ENCODE peak calls at places on chromosomes 1 and 21, in eight cellular contexts. One of them, this sample, is unnamed.

GRCh38 chr1:27343639-27344025 is 1.8 kb downstream of the SYTL1 start:
- DNase-seq in astrocyte of the spinal cord: no peak
- DNase-seq in adipocyte: no peak
- DNase-seq in CD8-positive, alpha-beta memory T cell: no peak
- DNase-seq in left lung: no peak
- DNase-seq in ovary: no peak
- DNase-seq in CD8-positive, alpha-beta T cell: no peak
- DNase-seq in left ventricle myocardium inferior: no peak
- DNase-seq in this sample: no peak

GRCh38 chr1:202807367-202807925 is 775 bp downstream of the KDM5B start:
- DNase-seq in left ventricle myocardium inferior: peak
- DNase-seq in CD8-positive, alpha-beta T cell: peak
- DNase-seq in left lung: peak
- DNase-seq in adipocyte: peak
- DNase-seq in CD8-positive, alpha-beta memory T cell: peak
- DNase-seq in astrocyte of the spinal cord: peak
- DNase-seq in ovary: peak
- DNase-seq in this sample: no peak

GRCh38 chr21:42706765-42707164 is 53.3 kb downstream of the PDE9A start:
- DNase-seq in adipocyte: no peak
- DNase-seq in left ventricle myocardium inferior: no peak
- DNase-seq in CD8-positive, alpha-beta memory T cell: no peak
- DNase-seq in ovary: no peak
- DNase-seq in left lung: no peak
- DNase-seq in CD8-positive, alpha-beta T cell: no peak
- DNase-seq in astrocyte of the spinal cord: no peak
- DNase-seq in this sample: no peak

GRCh38 chr1:154170547-154171221 is 15.8 kb upstream of the NUP210L start:
- DNase-seq in adipocyte: no peak
- DNase-seq in left lung: no peak
- DNase-seq in ovary: no peak
- DNase-seq in left ventricle myocardium inferior: no peak
- DNase-seq in CD8-positive, alpha-beta memory T cell: no peak
- DNase-seq in astrocyte of the spinal cord: no peak
- DNase-seq in CD8-positive, alpha-beta T cell: no peak
- DNase-seq in this sample: no peak

GRCh38 chr21:34693192-34693810 is 24.5 kb downstream of the CLIC6 start:
- DNase-seq in astrocyte of the spinal cord: peak
- DNase-seq in left lung: no peak
- DNase-seq in CD8-positive, alpha-beta T cell: peak
- DNase-seq in left ventricle myocardium inferior: no peak
- DNase-seq in ovary: no peak
- DNase-seq in CD8-positive, alpha-beta memory T cell: peak
- DNase-seq in adipocyte: peak
- DNase-seq in this sample: peak

GRCh38 chr1:230170153-230170547 is 103.1 kb downstream of the GALNT2 start:
- DNase-seq in astrocyte of the spinal cord: no peak
- DNase-seq in CD8-positive, alpha-beta memory T cell: no peak
- DNase-seq in adipocyte: no peak
- DNase-seq in left ventricle myocardium inferior: no peak
- DNase-seq in CD8-positive, alpha-beta T cell: no peak
- DNase-seq in ovary: no peak
- DNase-seq in left lung: no peak
- DNase-seq in this sample: no peak

GRCh38 chr1:3923378-3924185 is 23.5 kb upstream of the C1orf174 start:
- DNase-seq in left ventricle myocardium inferior: no peak
- DNase-seq in ovary: no peak
- DNase-seq in left lung: no peak
- DNase-seq in astrocyte of the spinal cord: no peak
- DNase-seq in CD8-positive, alpha-beta memory T cell: no peak
- DNase-seq in adipocyte: no peak
- DNase-seq in CD8-positive, alpha-beta T cell: no peak
- DNase-seq in this sample: no peak

GRCh38 chr1:58204284-58204683 is 342.2 kb downstream of the OMA1 start:
- DNase-seq in left lung: no peak
- DNase-seq in astrocyte of the spinal cord: no peak
- DNase-seq in left ventricle myocardium inferior: no peak
- DNase-seq in CD8-positive, alpha-beta memory T cell: no peak
- DNase-seq in ovary: no peak
- DNase-seq in CD8-positive, alpha-beta T cell: no peak
- DNase-seq in adipocyte: no peak
- DNase-seq in this sample: no peak

GRCh38 chr1:30786264-30786991 is 28.9 kb upstream of the LAPTM5 start:
- DNase-seq in ovary: no peak
- DNase-seq in astrocyte of the spinal cord: no peak
- DNase-seq in CD8-positive, alpha-beta memory T cell: no peak
- DNase-seq in left lung: no peak
- DNase-seq in adipocyte: no peak
- DNase-seq in left ventricle myocardium inferior: peak
- DNase-seq in CD8-positive, alpha-beta T cell: no peak
- DNase-seq in this sample: no peak

DNA sequence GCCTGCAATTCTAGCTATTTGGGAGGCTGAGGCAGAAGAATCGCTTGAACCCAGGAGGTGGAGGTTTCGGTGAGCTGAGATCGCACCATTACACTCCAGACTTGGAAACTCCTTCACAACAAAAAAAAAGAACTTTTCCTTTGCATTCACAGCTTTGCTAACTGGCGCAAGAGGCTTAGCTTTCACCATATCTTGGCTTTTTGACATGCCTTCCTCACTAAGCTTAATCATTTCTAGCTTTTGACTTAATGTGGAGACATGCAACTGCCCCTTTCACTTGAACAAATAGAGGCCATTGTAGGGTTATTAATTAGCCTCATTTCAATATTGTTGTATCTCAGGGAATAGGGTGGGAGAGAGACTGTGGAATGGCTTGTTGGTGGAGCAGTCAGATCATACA is 8.7 kb downstream of the KPNA6 start:
- DNase-seq in left ventricle myocardium inferior: no peak
- DNase-seq in left lung: no peak
- DNase-seq in CD8-positive, alpha-beta T cell: no peak
- DNase-seq in ovary: no peak
- DNase-seq in adipocyte: peak
- DNase-seq in astrocyte of the spinal cord: no peak
- DNase-seq in CD8-positive, alpha-beta memory T cell: no peak
- DNase-seq in this sample: no peak
- H3K4me3 ChIP-seq in left ventricle myocardium inferior: no peak
- H3K4me3 ChIP-seq in left lung: no peak
- H3K4me3 ChIP-seq in CD8-positive, alpha-beta T cell: no peak
- H3K4me3 ChIP-seq in ovary: no peak
- H3K4me3 ChIP-seq in adipocyte: peak
- H3K4me3 ChIP-seq in astrocyte of the spinal cord: no peak
- H3K4me3 ChIP-seq in CD8-positive, alpha-beta memory T cell: no peak
- H3K4me3 ChIP-seq in this sample: no peak

GRCh38 chr1:56543783-56544612 is 35.4 kb downstream of the PLPP3 start:
- DNase-seq in CD8-positive, alpha-beta T cell: no peak
- DNase-seq in CD8-positive, alpha-beta memory T cell: no peak
- DNase-seq in ovary: no peak
- DNase-seq in adipocyte: no peak
- DNase-seq in left lung: no peak
- DNase-seq in astrocyte of the spinal cord: no peak
- DNase-seq in left ventricle myocardium inferior: no peak
- DNase-seq in this sample: no peak

GRCh38 chr1:56542651-56543050 is 36.7 kb downstream of the PLPP3 start:
- DNase-seq in astrocyte of the spinal cord: no peak
- DNase-seq in CD8-positive, alpha-beta T cell: no peak
- DNase-seq in adipocyte: no peak
- DNase-seq in ovary: no peak
- DNase-seq in CD8-positive, alpha-beta memory T cell: no peak
- DNase-seq in left lung: no peak
- DNase-seq in left ventricle myocardium inferior: no peak
- DNase-seq in this sample: no peak

GRCh38 chr1:56540467-56540866 is 38.9 kb downstream of the PLPP3 start:
- DNase-seq in astrocyte of the spinal cord: no peak
- DNase-seq in CD8-positive, alpha-beta memory T cell: no peak
- DNase-seq in ovary: no peak
- DNase-seq in CD8-positive, alpha-beta T cell: no peak
- DNase-seq in left lung: no peak
- DNase-seq in adipocyte: no peak
- DNase-seq in left ventricle myocardium inferior: no peak
- DNase-seq in this sample: no peak

GRCh38 chr1:56539403-56539802 is 40.0 kb downstream of the PLPP3 start:
- DNase-seq in CD8-positive, alpha-beta T cell: no peak
- DNase-seq in ovary: no peak
- DNase-seq in left ventricle myocardium inferior: no peak
- DNase-seq in adipocyte: no peak
- DNase-seq in astrocyte of the spinal cord: no peak
- DNase-seq in left lung: no peak
- DNase-seq in CD8-positive, alpha-beta memory T cell: no peak
- DNase-seq in this sample: no peak

GRCh38 chr1:56541408-56541807 is 38.0 kb downstream of the PLPP3 start:
- DNase-seq in ovary: no peak
- DNase-seq in left lung: no peak
- DNase-seq in CD8-positive, alpha-beta T cell: no peak
- DNase-seq in adipocyte: no peak
- DNase-seq in CD8-positive, alpha-beta memory T cell: no peak
- DNase-seq in left ventricle myocardium inferior: no peak
- DNase-seq in astrocyte of the spinal cord: no peak
- DNase-seq in this sample: no peak
- H3K4me3 ChIP-seq in ovary: no peak
- H3K4me3 ChIP-seq in left lung: no peak
- H3K4me3 ChIP-seq in CD8-positive, alpha-beta T cell: no peak
- H3K4me3 ChIP-seq in adipocyte: no peak
- H3K4me3 ChIP-seq in CD8-positive, alpha-beta memory T cell: no peak
- H3K4me3 ChIP-seq in left ventricle myocardium inferior: no peak
- H3K4me3 ChIP-seq in astrocyte of the spinal cord: no peak
- H3K4me3 ChIP-seq in this sample: no peak

DNA sequence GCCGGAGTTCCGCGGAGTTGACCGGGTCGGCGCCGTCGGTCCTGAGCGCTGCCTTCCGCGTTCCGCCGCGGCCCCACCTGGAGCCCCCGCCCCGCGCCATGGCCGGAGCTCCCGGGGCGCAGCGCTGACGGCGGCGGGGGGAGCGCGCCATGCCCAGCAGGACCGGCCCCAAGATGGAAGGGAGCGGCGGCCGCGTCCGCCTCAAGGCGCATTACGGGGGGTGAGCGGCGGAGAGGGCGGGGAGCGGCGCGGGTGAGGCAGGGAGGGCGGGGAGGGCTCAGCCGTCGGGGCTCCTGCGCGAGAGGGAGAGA is 226 bp downstream of the PRKCZ start:
- DNase-seq in left ventricle myocardium inferior: no peak
- DNase-seq in astrocyte of the spinal cord: no peak
- DNase-seq in left lung: no peak
- DNase-seq in adipocyte: no peak
- DNase-seq in ovary: no peak
- DNase-seq in CD8-positive, alpha-beta memory T cell: no peak
- DNase-seq in CD8-positive, alpha-beta T cell: no peak
- DNase-seq in this sample: no peak
- H3K4me3 ChIP-seq in left ventricle myocardium inferior: peak
- H3K4me3 ChIP-seq in astrocyte of the spinal cord: no peak
- H3K4me3 ChIP-seq in left lung: peak
- H3K4me3 ChIP-seq in adipocyte: no peak
- H3K4me3 ChIP-seq in ovary: peak
- H3K4me3 ChIP-seq in CD8-positive, alpha-beta memory T cell: no peak
- H3K4me3 ChIP-seq in CD8-positive, alpha-beta T cell: peak
- H3K4me3 ChIP-seq in this sample: no peak

GRCh38 chr1:64251971-64252370 is 48.5 kb downstream of the UBE2U start:
- DNase-seq in left ventricle myocardium inferior: no peak
- DNase-seq in astrocyte of the spinal cord: no peak
- DNase-seq in left lung: no peak
- DNase-seq in ovary: no peak
- DNase-seq in CD8-positive, alpha-beta memory T cell: no peak
- DNase-seq in CD8-positive, alpha-beta T cell: no peak
- DNase-seq in adipocyte: no peak
- DNase-seq in this sample: no peak

GRCh38 chr1:64245495-64245894 is 42.1 kb downstream of the UBE2U start:
- DNase-seq in astrocyte of the spinal cord: no peak
- DNase-seq in adipocyte: no peak
- DNase-seq in left ventricle myocardium inferior: no peak
- DNase-seq in CD8-positive, alpha-beta T cell: no peak
- DNase-seq in CD8-positive, alpha-beta memory T cell: no peak
- DNase-seq in ovary: no peak
- DNase-seq in left lung: no peak
- DNase-seq in this sample: no peak

GRCh38 chr1:64246294-64246917 is 43.0 kb downstream of the UBE2U start:
- DNase-seq in adipocyte: peak
- DNase-seq in left lung: no peak
- DNase-seq in ovary: no peak
- DNase-seq in CD8-positive, alpha-beta T cell: no peak
- DNase-seq in astrocyte of the spinal cord: peak
- DNase-seq in left ventricle myocardium inferior: no peak
- DNase-seq in CD8-positive, alpha-beta memory T cell: peak
- DNase-seq in this sample: no peak

GRCh38 chr1:64243757-64244080 is 40.3 kb downstream of the UBE2U start:
- DNase-seq in CD8-positive, alpha-beta memory T cell: no peak
- DNase-seq in adipocyte: no peak
- DNase-seq in astrocyte of the spinal cord: no peak
- DNase-seq in left lung: no peak
- DNase-seq in ovary: no peak
- DNase-seq in left ventricle myocardium inferior: no peak
- DNase-seq in CD8-positive, alpha-beta T cell: no peak
- DNase-seq in this sample: no peak

DNA sequence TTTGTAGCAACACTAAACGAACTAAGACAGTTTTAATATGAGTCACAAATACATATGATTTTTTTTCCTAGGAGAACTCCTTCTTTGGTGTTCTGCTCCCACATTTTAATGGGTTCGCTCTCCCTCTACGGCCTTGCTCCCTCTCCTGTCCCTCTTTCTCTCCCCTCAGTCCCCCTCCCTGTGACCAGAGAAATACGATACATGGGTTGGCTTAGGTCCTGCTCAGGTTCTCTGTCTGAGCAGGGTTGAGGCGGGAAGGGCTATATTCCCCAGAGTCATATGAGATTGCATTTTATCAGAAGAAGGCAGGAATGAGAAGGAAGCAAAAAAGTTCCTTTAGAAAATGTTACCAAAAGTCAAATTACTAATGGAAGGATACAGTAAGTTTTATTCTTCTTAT is 44.6 kb downstream of the UBE2U start:
- DNase-seq in left ventricle myocardium inferior: no peak
- DNase-seq in left lung: no peak
- DNase-seq in ovary: no peak
- DNase-seq in astrocyte of the spinal cord: no peak
- DNase-seq in CD8-positive, alpha-beta T cell: no peak
- DNase-seq in adipocyte: no peak
- DNase-seq in CD8-positive, alpha-beta memory T cell: no peak
- DNase-seq in this sample: no peak
- H3K4me3 ChIP-seq in left ventricle myocardium inferior: no peak
- H3K4me3 ChIP-seq in left lung: no peak
- H3K4me3 ChIP-seq in ovary: no peak
- H3K4me3 ChIP-seq in astrocyte of the spinal cord: no peak
- H3K4me3 ChIP-seq in CD8-positive, alpha-beta T cell: no peak
- H3K4me3 ChIP-seq in adipocyte: no peak
- H3K4me3 ChIP-seq in CD8-positive, alpha-beta memory T cell: no peak
- H3K4me3 ChIP-seq in this sample: no peak

DNA sequence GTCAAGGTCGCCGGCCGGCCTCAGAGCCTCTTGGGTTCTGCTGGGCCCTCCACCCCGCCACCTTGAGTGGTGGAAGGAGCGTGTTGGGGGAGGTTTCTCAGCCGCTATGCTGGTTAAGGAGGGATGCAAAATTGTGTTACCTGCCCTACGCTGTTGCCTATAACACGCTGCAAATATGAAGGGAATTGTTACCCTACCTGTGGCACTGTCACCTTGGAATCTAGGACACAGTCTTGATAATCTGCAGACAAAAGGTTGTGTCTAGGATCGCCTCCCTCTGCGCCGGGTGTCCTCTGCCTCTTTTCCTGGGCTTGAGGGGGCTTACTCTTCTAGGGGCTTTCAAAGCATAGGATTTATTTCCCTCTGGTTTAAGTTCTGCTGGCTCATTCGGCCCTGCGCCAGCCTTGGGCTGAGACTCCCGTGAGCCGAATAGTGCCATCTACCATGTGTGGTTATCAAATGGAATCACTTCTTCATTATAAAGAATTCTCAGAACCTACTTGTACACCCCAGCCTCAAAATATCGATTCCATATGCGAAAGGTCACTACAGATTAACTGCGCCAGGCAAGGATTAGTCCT is 677 bp downstream of the SLC22A15 start:
- DNase-seq in left ventricle myocardium inferior: peak
- DNase-seq in ovary: no peak
- DNase-seq in astrocyte of the spinal cord: no peak
- DNase-seq in adipocyte: peak
- DNase-seq in left lung: no peak
- DNase-seq in CD8-positive, alpha-beta T cell: no peak
- DNase-seq in CD8-positive, alpha-beta memory T cell: no peak
- DNase-seq in this sample: no peak
- H3K4me3 ChIP-seq in left ventricle myocardium inferior: peak
- H3K4me3 ChIP-seq in ovary: peak
- H3K4me3 ChIP-seq in astrocyte of the spinal cord: no peak
- H3K4me3 ChIP-seq in adipocyte: peak
- H3K4me3 ChIP-seq in left lung: peak
- H3K4me3 ChIP-seq in CD8-positive, alpha-beta T cell: peak
- H3K4me3 ChIP-seq in CD8-positive, alpha-beta memory T cell: no peak
- H3K4me3 ChIP-seq in this sample: peak

This sample was measured in skeletal muscle cell.